ENCODE peak calls at places on chromosomes 16 and 17, in ten cellular contexts. J is K562; H is GM06990; E is cardiac muscle cell; S is left lung; R is iPS DF 6.9; F is CD4-positive, alpha-beta memory T cell; O is effector memory CD4-positive, alpha-beta T cell; U is bronchial epithelial cell; W is brain microvascular endothelial cell. D is an unnamed sample.
A peak's percentile ranks its signal among the peaks of the same experiment; 100 is the strongest.

GRCh38 chr16:15996432-15997109 is 47.2 kb downstream of the ABCC1 start:
- DNase-seq in U (peak; percentile 54), H (no peak), F (no peak), W (peak; percentile 79), O (no peak), J (peak; percentile 32), S (no peak), R (no peak), E (peak; percentile 91), D (no peak)

GRCh38 chr17:71764507-71764906 is 356.3 kb upstream of the SOX9 start:
- DNase-seq in H (no peak), J (no peak), U (no peak), F (no peak), O (no peak), R (peak; percentile 45), E (peak; percentile 6), S (no peak), W (peak; percentile 15), D (no peak)

GRCh38 chr17:34366051-34366450 is 3.0 kb upstream of the CCL1 start:
- DNase-seq in O (no peak), S (no peak), R (no peak), E (no peak), J (no peak), U (no peak), F (no peak), W (no peak), H (no peak), D (no peak)

GRCh38 chr16:22252317-22252716 is 44.9 kb upstream of the POLR3E start:
- DNase-seq in F (no peak), E (no peak), H (no peak), O (no peak), U (no peak), S (no peak), J (peak; percentile 31), R (peak; percentile 4), W (no peak), D (no peak)

GRCh38 chr17:82636626-82637598 is 11.3 kb downstream of the WDR45B start:
- DNase-seq in R (no peak), F (no peak), W (no peak), H (no peak), E (no peak), U (peak; percentile 87), J (no peak), S (peak; percentile 1), O (no peak), D (no peak)

GRCh38 chr17:45149669-45150603 is 1.7 kb downstream of the HEXIM1 start:
- DNase-seq in J (no peak), R (no peak), U (no peak), H (peak; percentile 73), W (peak; percentile 46), F (peak; percentile 83), O (no peak), S (peak; percentile 89), E (peak; percentile 65), D (peak; percentile 18)

GRCh38 chr17:35808240-35808961 is 883 bp upstream of the TAF15 start:
- DNase-seq in J (no peak), E (no peak), U (no peak), S (no peak), R (no peak), H (no peak), O (no peak), F (no peak), W (no peak), D (no peak)

GRCh38 chr16:89983550-89983949 is 35.0 kb downstream of the DEF8 start:
- DNase-seq in O (no peak), H (no peak), J (no peak), U (no peak), F (no peak), S (peak; percentile 39), R (no peak), W (no peak), E (no peak), D (no peak)

GRCh38 chr17:19897901-19898300 is 30.2 kb upstream of the ULK2 start:
- DNase-seq in R (no peak), E (peak; percentile 20), F (no peak), W (peak; percentile 58), S (no peak), J (no peak), O (no peak), U (peak; percentile 58), H (no peak), D (no peak)

GRCh38 chr16:82603784-82604411 is 22.9 kb upstream of the CDH13 start:
- DNase-seq in O (no peak), U (peak; percentile 50), E (peak; percentile 79), S (no peak), H (no peak), R (no peak), W (peak; percentile 59), J (no peak), F (no peak), D (no peak)

GRCh38 chr17:31715436-31715835 is 143.6 kb downstream of the COPRS start:
- DNase-seq in O (no peak), J (no peak), F (no peak), R (no peak), S (no peak), E (no peak), U (no peak), W (no peak), H (no peak), D (peak; percentile 19)

GRCh38 chr17:49946964-49947584 is 21.9 kb upstream of the DLX4 start:
- DNase-seq in H (no peak), W (no peak), U (no peak), J (no peak), O (no peak), F (no peak), S (peak; percentile 51), R (no peak), E (no peak), D (no peak)

GRCh38 chr17:49946208-49946607 is 22.8 kb upstream of the DLX4 start:
- DNase-seq in E (no peak), W (no peak), O (no peak), S (peak; percentile 54), J (no peak), F (no peak), U (no peak), H (no peak), R (no peak), D (no peak)

GRCh38 chr17:49941427-49941826 is 27.6 kb upstream of the DLX4 start:
- DNase-seq in W (no peak), F (no peak), S (no peak), H (no peak), J (no peak), E (no peak), O (no peak), R (no peak), U (no peak), D (no peak)

GRCh38 chr17:49942918-49943317 is 26.1 kb upstream of the DLX4 start:
- DNase-seq in O (no peak), F (no peak), E (no peak), W (no peak), H (no peak), R (no peak), S (no peak), J (no peak), U (peak; percentile 16), D (no peak)

DNA sequence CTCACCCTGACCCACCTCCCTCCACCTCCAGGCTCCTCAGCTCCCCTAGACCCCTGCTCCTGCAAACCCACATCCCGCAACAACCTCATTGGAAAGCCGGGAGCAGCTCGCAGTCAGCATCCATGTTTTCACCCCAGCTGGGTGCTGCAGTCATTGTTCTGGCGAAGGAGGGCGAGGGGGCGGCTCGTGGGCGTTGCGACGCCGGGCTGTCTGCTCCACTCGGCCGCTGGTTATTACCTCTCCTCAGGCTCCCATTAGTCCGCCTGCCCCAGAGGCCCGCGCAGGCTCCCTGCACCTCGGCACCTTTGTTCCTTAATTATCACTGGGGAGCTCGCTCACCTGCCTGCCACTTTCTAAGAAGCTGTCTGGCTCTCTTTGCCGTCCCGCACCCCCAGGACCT is 24.5 kb upstream of the DLX4 start:
- DNase-seq in S (peak; percentile 60), J (no peak), F (no peak), R (no peak), U (no peak), O (no peak), E (no peak), H (no peak), W (no peak), D (no peak)
- H3K27me3 ChIP-seq in S (peaks cover 94% of the 10 kb centered on the region), J (peaks cover 81% of the 10 kb centered on the region), F (no peaks in the 10 kb centered on the region), R (no peaks in the 10 kb centered on the region), U (peaks cover 22% of the 10 kb centered on the region), O (peaks cover 9% of the 10 kb centered on the region), E (no peaks in the 10 kb centered on the region), H (peaks cover 9% of the 10 kb centered on the region), W (peaks cover 25% of the 10 kb centered on the region), D (no peaks in the 10 kb centered on the region)

GRCh38 chr17:39668141-39668924 is at the start of gene PNMT:
- DNase-seq in E (peak; percentile 63), J (peak; percentile 83), U (peak; percentile 31), S (peak; percentile 91), H (peak; percentile 69), R (no peak), F (peak; percentile 62), W (peak; percentile 9), O (peak; percentile 16), D (peak; percentile 40)
- H3K27me3 ChIP-seq in E (no peaks in the 10 kb centered on the region), J (no peaks in the 10 kb centered on the region), U (peaks cover 23% of the 10 kb centered on the region), S (peaks cover 79% of the 10 kb centered on the region), H (no peaks in the 10 kb centered on the region), R (no peaks in the 10 kb centered on the region), F (peaks cover 12% of the 10 kb centered on the region), W (peaks cover 16% of the 10 kb centered on the region), O (peaks cover 15% of the 10 kb centered on the region), D (peaks cover 7% of the 10 kb centered on the region)

DNA sequence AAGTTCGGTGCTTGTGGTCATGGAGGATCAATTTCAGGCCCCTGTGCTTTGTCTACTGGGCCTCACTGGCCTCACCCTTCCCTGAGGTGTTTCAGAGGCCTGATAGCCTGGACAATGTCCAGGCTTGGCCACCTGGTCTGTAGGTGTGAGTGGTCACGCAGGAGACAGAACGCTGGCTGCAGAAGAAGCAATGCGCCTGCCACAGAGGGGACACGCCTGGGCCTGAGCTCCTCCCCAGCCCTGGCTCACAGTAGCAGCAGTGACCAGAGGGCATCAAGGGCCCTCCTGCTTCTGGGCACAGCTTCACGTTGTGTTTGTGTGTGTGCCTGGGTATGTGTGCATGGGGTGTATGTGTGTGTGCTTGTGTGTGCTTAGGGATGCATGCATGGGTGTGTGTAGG is 1.9 kb upstream of the PITPNM3 start:
- DNase-seq in S (no peak), U (no peak), E (no peak), R (no peak), J (no peak), O (no peak), W (no peak), H (no peak), F (no peak), D (no peak)
- H3K27me3 ChIP-seq in S (peaks cover 54% of the 10 kb centered on the region), U (no peaks in the 10 kb centered on the region), E (peaks cover 51% of the 10 kb centered on the region), R (peaks cover 22% of the 10 kb centered on the region), J (peaks cover 26% of the 10 kb centered on the region), O (peaks cover 32% of the 10 kb centered on the region), W (peaks cover 19% of the 10 kb centered on the region), H (peaks cover 5% of the 10 kb centered on the region), F (peaks cover 19% of the 10 kb centered on the region), D (peaks cover 14% of the 10 kb centered on the region)

DNA sequence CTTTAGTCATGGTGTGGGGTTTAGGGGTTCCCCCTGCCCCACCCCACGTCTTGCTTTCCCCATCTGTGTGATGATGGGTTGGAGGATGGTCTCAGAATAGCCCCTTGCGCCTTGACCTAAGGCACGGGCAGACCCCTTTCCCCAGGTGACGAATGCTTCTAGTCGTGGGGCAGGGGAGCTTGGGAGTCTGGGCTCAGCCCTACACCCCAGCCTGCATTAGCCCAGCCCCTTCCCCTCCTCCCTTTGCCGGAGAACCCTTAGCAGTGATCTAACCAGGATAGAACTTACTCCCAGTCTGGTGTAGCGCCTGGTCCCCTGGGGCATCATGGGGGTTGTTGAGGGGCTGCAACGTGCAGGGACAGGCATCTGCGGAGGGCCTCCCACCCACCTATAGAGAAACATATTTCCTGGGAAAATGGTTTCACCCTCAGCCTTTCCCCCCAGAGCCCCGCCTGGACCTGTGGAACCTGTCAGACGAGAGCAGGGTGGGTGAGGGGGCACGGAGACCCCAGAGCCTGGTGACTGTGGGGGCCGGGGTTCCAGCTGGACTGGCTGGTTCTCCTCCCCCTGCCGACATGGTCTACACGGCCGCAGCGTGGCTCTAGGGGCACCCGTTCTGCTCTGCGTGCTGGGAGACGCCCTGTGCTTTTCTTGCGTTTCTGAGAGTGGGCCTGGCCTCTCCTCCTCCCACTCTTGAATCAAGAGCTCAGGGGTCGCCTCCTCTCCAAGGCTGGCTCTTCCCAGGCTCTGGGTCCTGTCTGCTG is 4.7 kb downstream of the SMTNL2 start:
- DNase-seq in H (no peak), U (no peak), F (no peak), W (no peak), J (no peak), E (no peak), R (no peak), S (peak; percentile 60), O (no peak), D (no peak)
- H3K27me3 ChIP-seq in H (no peaks in the 10 kb centered on the region), U (peaks cover 26% of the 10 kb centered on the region), F (peaks cover under 1% of the 10 kb centered on the region), W (peaks cover 35% of the 10 kb centered on the region), J (peaks cover 75% of the 10 kb centered on the region), E (no peaks in the 10 kb centered on the region), R (peaks cover 6% of the 10 kb centered on the region), S (peaks cover 44% of the 10 kb centered on the region), O (peaks cover 2% of the 10 kb centered on the region), D (no peaks in the 10 kb centered on the region)

D was measured in CD4-positive, CD25-positive, alpha-beta regulatory T cell.